ENCODE peak calls at places on chromosomes 4 and X, in ten cellular contexts. X is lung, B is choroid plexus epithelial cell, N is colonic mucosa, P is A549, T is tibial artery, R is upper lobe of left lung, W is astrocyte, Q is WERI-Rb-1, J is fibroblast of lung. I is an unnamed sample.

GRCh38 chr4:101008503-101008902 is 338.8 kb downstream of the PPP3CA start:
- DNase-seq in X (no peak), B (no peak), N (no peak), P (no peak), T (no peak), R (no peak), W (no peak), Q (no peak), J (no peak), I (no peak)

GRCh38 chrX:103782640-103783039 is 6.0 kb downstream of the PLP1 start:
- DNase-seq in X (no peak), B (no peak), N (no peak), P (no peak), T (no peak), R (no peak), W (no peak), Q (no peak), J (no peak), I (no peak)

GRCh38 chrX:20066968-20067708 is 49.6 kb downstream of the MAP7D2 start:
- DNase-seq in X (no peak), B (peak), N (peak), P (peak), T (no peak), R (no peak), W (peak), Q (peak), J (peak), I (peak)

GRCh38 chr4:132530846-132531245 is 618.2 kb upstream of the PCDH10 start:
- DNase-seq in X (no peak), B (no peak), N (no peak), P (no peak), T (no peak), R (no peak), W (no peak), Q (no peak), J (no peak), I (no peak)

GRCh38 chr4:176579233-176579632 is 213.5 kb downstream of the VEGFC start:
- DNase-seq in X (no peak), B (no peak), N (no peak), P (peak), T (no peak), R (no peak), W (no peak), Q (no peak), J (no peak), I (no peak)

GRCh38 chrX:27446423-27446822 is 16.7 kb downstream of the PPP4R3C start:
- DNase-seq in X (no peak), B (no peak), N (no peak), P (no peak), T (no peak), R (no peak), W (no peak), Q (no peak), J (no peak), I (no peak)

GRCh38 chrX:16788477-16788876 is 2.2 kb downstream of the TXLNG start:
- DNase-seq in X (no peak), B (peak), N (no peak), P (no peak), T (peak), R (no peak), W (no peak), Q (no peak), J (no peak), I (peak)

GRCh38 chrX:151896734-151897474 is 15.8 kb upstream of the MAGEA4 start:
- DNase-seq in X (no peak), B (peak), N (no peak), P (peak), T (no peak), R (no peak), W (peak), Q (no peak), J (peak), I (peak)

GRCh38 chrX:72498782-72499181 is 73.9 kb downstream of the HDAC8 start:
- DNase-seq in X (no peak), B (peak), N (no peak), P (no peak), T (peak), R (no peak), W (no peak), Q (no peak), J (no peak), I (no peak)

GRCh38 chr4:136713140-136713539 is 819.2 kb downstream of the PCDH18 start:
- DNase-seq in X (no peak), B (peak), N (no peak), P (no peak), T (no peak), R (no peak), W (no peak), Q (no peak), J (peak), I (peak)

GRCh38 chr4:77148081-77148480 is 8.9 kb upstream of the CCNG2 start:
- DNase-seq in X (no peak), B (no peak), N (no peak), P (no peak), T (no peak), R (no peak), W (no peak), Q (no peak), J (no peak), I (no peak)

GRCh38 chr4:18698119-18698883 is 676.7 kb upstream of the LCORL start:
- DNase-seq in X (no peak), B (no peak), N (no peak), P (no peak), T (no peak), R (no peak), W (no peak), Q (no peak), J (no peak), I (no peak)

GRCh38 chr4:119025916-119026661 is 109.5 kb upstream of the MYOZ2 start:
- DNase-seq in X (peak), B (peak), N (no peak), P (peak), T (peak), R (no peak), W (peak), Q (no peak), J (peak), I (peak)

GRCh38 chr4:113293673-113294072 is 244.2 kb downstream of the ANK2 start:
- DNase-seq in X (no peak), B (no peak), N (no peak), P (no peak), T (no peak), R (no peak), W (no peak), Q (no peak), J (peak), I (peak)

GRCh38 chr4:6929735-6930464 is 20.3 kb downstream of the TBC1D14 start:
- DNase-seq in X (no peak), B (no peak), N (peak), P (no peak), T (no peak), R (no peak), W (no peak), Q (no peak), J (no peak), I (no peak)

GRCh38 chrX:110987292-110987691 is 108.7 kb upstream of the PAK3 start:
- DNase-seq in X (no peak), B (no peak), N (no peak), P (no peak), T (no peak), R (no peak), W (no peak), Q (no peak), J (no peak), I (no peak)

GRCh38 chr4:1021386-1022050 is 10.1 kb downstream of the FGFRL1 start:
- DNase-seq in X (no peak), B (no peak), N (no peak), P (no peak), T (no peak), R (peak), W (no peak), Q (no peak), J (no peak), I (no peak)

GRCh38 chr4:17072483-17072882 is 174.0 kb upstream of the LDB2 start:
- DNase-seq in X (no peak), B (peak), N (no peak), P (no peak), T (no peak), R (no peak), W (peak), Q (no peak), J (peak), I (peak)

GRCh38 chr4:66558651-66559050 is 888.4 kb upstream of the EPHA5 start:
- DNase-seq in X (no peak), B (peak), N (no peak), P (no peak), T (no peak), R (no peak), W (peak), Q (no peak), J (peak), I (peak)

DNA sequence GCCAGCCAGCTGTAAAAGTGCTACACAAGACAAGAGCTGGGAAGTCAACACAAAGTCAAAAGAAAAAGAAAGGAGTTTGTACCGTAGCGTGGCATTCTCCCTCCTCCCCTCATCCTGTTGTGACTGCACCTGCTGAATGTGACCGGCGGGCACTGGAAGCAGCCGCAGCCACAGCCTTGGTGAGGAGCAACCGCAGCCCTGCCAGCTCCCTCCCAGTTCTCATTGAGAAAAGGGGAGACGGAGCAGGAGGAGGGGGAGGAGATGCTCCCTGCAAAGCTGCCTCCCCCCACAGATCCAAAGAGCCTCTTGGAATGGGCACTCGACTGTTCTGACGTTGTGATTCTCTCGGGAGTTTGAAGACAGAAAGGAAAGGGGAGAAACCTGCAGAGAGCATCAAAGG is 429.9 kb downstream of the MAPK10 start:
- DNase-seq in X (peak), B (no peak), N (peak), P (peak), T (peak), R (peak), W (no peak), Q (no peak), J (no peak), I (no peak)
- TF ChIP-seq CTCF in X (no peak), B (no peak), N (no peak), P (no peak), T (no peak), R (no peak), W (no peak), Q (no peak), J (no peak), I (no peak)

GRCh38 chr4:8472166-8472688 is 31.6 kb downstream of the TRMT44 start:
- DNase-seq in X (no peak), B (no peak), N (no peak), P (no peak), T (no peak), R (no peak), W (no peak), Q (no peak), J (no peak), I (no peak)
- H3K4me3 ChIP-seq in X (no peak), B (no peak), N (no peak), P (no peak), T (no peak), R (no peak), W (peak), Q (no peak), J (no peak), I (no peak)

GRCh38 chr4:70183168-70183939 is 12.2 kb upstream of the ODAM start:
- DNase-seq in X (no peak), B (peak), N (peak), P (peak), T (no peak), R (no peak), W (peak), Q (peak), J (peak), I (peak)

GRCh38 chr4:70187216-70187615 is 8.3 kb upstream of the ODAM start:
- DNase-seq in X (no peak), B (no peak), N (no peak), P (no peak), T (no peak), R (no peak), W (no peak), Q (no peak), J (no peak), I (no peak)

GRCh38 chr4:70178075-70178660 is 17.4 kb upstream of the ODAM start:
- DNase-seq in X (no peak), B (no peak), N (no peak), P (no peak), T (no peak), R (no peak), W (no peak), Q (no peak), J (no peak), I (no peak)

GRCh38 chr4:70182517-70183167 is 12.9 kb upstream of the ODAM start:
- DNase-seq in X (no peak), B (no peak), N (no peak), P (no peak), T (no peak), R (no peak), W (no peak), Q (no peak), J (no peak), I (peak)

GRCh38 chr4:70183940-70184246 is 11.6 kb upstream of the ODAM start:
- DNase-seq in X (no peak), B (no peak), N (no peak), P (no peak), T (no peak), R (no peak), W (no peak), Q (no peak), J (no peak), I (no peak)
- TF ChIP-seq CTCF in X (no peak), B (no peak), N (peak), P (no peak), T (no peak), R (no peak), W (no peak), Q (no peak), J (no peak), I (no peak)

DNA sequence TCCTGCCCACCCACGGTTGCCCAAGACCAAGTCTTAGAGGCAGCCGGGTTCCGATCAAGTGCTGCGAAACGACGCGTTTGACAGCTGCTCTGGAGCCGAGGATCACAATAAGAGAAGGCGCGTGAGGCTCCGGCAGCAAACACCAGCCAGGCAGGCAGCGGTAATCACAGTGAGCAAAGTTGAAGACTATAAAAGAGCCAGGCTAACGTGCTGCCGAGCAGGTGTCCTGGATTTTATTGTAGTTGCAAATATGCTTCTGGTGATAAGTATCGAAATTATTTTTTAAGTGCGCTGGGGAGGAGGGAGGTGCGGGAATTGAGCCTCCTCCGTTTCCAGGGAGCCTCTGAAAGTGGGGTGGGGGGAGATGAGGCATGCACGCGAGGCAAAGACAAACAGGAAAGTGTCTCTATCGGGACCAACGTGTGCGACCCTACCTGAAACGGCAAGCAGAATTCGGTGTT is 597 bp downstream of the GABRA2 start:
- DNase-seq in X (no peak), B (peak), N (peak), P (no peak), T (no peak), R (no peak), W (no peak), Q (peak), J (no peak), I (no peak)
- H3K4me3 ChIP-seq in X (no peak), B (peak), N (peak), P (peak), T (peak), R (peak), W (peak), Q (peak), J (no peak), I (no peak)

DNA sequence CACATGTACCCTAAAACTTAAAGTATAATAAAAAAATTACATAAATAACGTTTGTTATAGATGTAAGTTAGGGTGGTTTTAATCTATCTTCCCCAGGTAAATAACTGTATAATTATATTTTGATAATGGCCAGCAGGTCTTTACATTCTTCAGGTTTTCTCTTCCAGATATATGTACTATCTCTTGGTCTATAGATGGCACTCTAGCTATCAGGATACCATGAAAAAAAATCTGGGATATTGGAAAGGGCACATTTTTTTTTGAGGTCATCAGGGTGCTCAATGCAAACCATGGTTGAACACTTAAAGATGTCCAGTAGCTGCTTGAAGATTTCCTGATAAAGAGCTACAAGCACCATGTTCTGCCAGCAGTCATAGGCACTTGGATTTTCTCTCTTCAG is 15.6 kb upstream of the ADH4 start:
- DNase-seq in X (no peak), B (no peak), N (no peak), P (no peak), T (no peak), R (no peak), W (no peak), Q (no peak), J (no peak), I (peak)
- TF ChIP-seq CTCF in X (no peak), B (no peak), N (no peak), P (peak), T (no peak), R (no peak), W (no peak), Q (no peak), J (no peak), I (no peak)

GRCh38 chr4:30808266-30808665 is 88.1 kb downstream of the PCDH7 start:
- DNase-seq in X (no peak), B (peak), N (no peak), P (no peak), T (no peak), R (no peak), W (no peak), Q (no peak), J (no peak), I (no peak)

GRCh38 chr4:30801876-30802275 is 81.7 kb downstream of the PCDH7 start:
- DNase-seq in X (no peak), B (no peak), N (no peak), P (no peak), T (no peak), R (no peak), W (peak), Q (no peak), J (peak), I (peak)

GRCh38 chr4:30802622-30803323 is 82.6 kb downstream of the PCDH7 start:
- DNase-seq in X (no peak), B (no peak), N (no peak), P (no peak), T (no peak), R (no peak), W (peak), Q (no peak), J (peak), I (peak)
- H3K4me3 ChIP-seq in X (no peak), B (no peak), N (no peak), P (no peak), T (no peak), R (no peak), W (no peak), Q (no peak), J (no peak), I (peak)

DNA sequence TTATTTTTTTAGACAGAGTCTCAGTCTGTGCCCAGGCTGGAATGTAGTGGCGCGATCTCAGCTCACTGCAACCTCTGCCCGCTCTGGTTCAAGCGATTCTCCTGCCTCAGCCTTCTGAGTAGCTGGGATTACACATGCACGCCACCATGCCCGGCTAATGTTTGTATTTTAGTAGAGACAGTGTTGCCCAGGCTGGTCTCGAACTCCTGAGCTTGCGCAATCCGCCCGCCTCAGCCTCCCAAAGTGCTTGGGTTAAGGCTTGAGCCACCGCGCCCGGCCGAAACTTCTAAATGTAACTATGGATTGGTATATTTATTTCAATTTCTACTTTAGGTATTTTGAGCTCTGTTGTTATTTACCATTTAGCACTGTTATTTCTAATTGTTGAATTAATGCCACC is 79.4 kb downstream of the FAM193A start:
- DNase-seq in X (no peak), B (no peak), N (no peak), P (no peak), T (no peak), R (no peak), W (no peak), Q (no peak), J (no peak), I (no peak)
- TF ChIP-seq CTCF in X (no peak), B (no peak), N (no peak), P (no peak), T (no peak), R (no peak), W (no peak), Q (no peak), J (no peak), I (no peak)

I was measured in fibroblast of the aortic adventitia.